ENCODE peak calls at places on chromosomes 12 and 14, in ten cellular contexts. A, Z, T, U, J, I, N, O, H and M are unnamed samples.

GRCh38 chr14:34258318-34258717 is 203.7 kb downstream of the SPTSSA start:
- DNase-seq in A (no peak), Z (no peak), T (no peak), U (no peak), J (no peak), I (no peak), N (no peak), O (no peak), H (no peak), M (no peak)

GRCh38 chr14:57402173-57402852 is 11.9 kb downstream of the NAA30 start:
- DNase-seq in A (no peak), Z (no peak), T (no peak), U (no peak), J (no peak), I (no peak), N (no peak), O (no peak), H (no peak), M (no peak)

GRCh38 chr12:131368073-131369071 is 342.5 kb upstream of the SFSWAP start:
- DNase-seq in A (no peak), Z (no peak), T (no peak), U (no peak), J (no peak), I (no peak), N (no peak), O (no peak), H (peak), M (no peak)

GRCh38 chr12:90280564-90281058 is 572.0 kb upstream of the ATP2B1 start:
- DNase-seq in A (no peak), Z (no peak), T (no peak), U (no peak), J (no peak), I (no peak), N (no peak), O (no peak), H (no peak), M (no peak)

GRCh38 chr14:103735439-103735814 is 19.8 kb downstream of the ZFYVE21 start:
- DNase-seq in A (no peak), Z (no peak), T (no peak), U (no peak), J (no peak), I (no peak), N (no peak), O (no peak), H (no peak), M (no peak)

GRCh38 chr12:95700316-95700785 is 90.2 kb downstream of the NTN4 start:
- DNase-seq in A (no peak), Z (no peak), T (no peak), U (no peak), J (no peak), I (no peak), N (no peak), O (no peak), H (no peak), M (no peak)

GRCh38 chr14:45262637-45263036 is 9.6 kb upstream of the MIS18BP1 start:
- DNase-seq in A (no peak), Z (no peak), T (no peak), U (no peak), J (peak), I (no peak), N (no peak), O (no peak), H (no peak), M (no peak)

GRCh38 chr12:79557690-79558315 is 133.0 kb downstream of the PAWR start:
- DNase-seq in A (no peak), Z (no peak), T (no peak), U (no peak), J (no peak), I (no peak), N (no peak), O (no peak), H (no peak), M (no peak)

GRCh38 chr12:105279460-105280056 is 43.6 kb upstream of the APPL2 start:
- DNase-seq in A (no peak), Z (peak), T (no peak), U (peak), J (peak), I (peak), N (no peak), O (no peak), H (no peak), M (no peak)

GRCh38 chr14:50954811-50955372 is 10.6 kb upstream of the PYGL start:
- DNase-seq in A (no peak), Z (no peak), T (no peak), U (no peak), J (no peak), I (no peak), N (no peak), O (no peak), H (no peak), M (no peak)

GRCh38 chr12:124073636-124074035 is 100.6 kb downstream of the ZNF664 start:
- DNase-seq in A (no peak), Z (no peak), T (no peak), U (no peak), J (no peak), I (peak), N (no peak), O (no peak), H (no peak), M (no peak)

GRCh38 chr14:21711360-21711961 is 37.8 kb upstream of the OR4E1 start:
- DNase-seq in A (peak), Z (no peak), T (no peak), U (peak), J (peak), I (no peak), N (no peak), O (no peak), H (no peak), M (no peak)